ENCODE peak calls at places on chromosome X, in five cellular contexts. One of them, this sample, is unnamed.

GRCh38 chrX:17930850-17931249 is 69.8 kb upstream of the RAI2 start:
- DNase-seq in H9: no peak
- DNase-seq in MM.1S: no peak
- DNase-seq in hepatocyte: no peak
- DNase-seq in HCT116: no peak
- DNase-seq in this sample: no peak

GRCh38 chrX:15404712-15405111 is 20.5 kb upstream of the VEGFD start:
- DNase-seq in HCT116: no peak
- DNase-seq in hepatocyte: peak; percentile 3
- DNase-seq in H9: no peak
- DNase-seq in MM.1S: no peak
- DNase-seq in this sample: no peak

GRCh38 chrX:47216393-47216925 is 2.0 kb upstream of the CDK16 start:
- DNase-seq in H9: no peak
- DNase-seq in HCT116: no peak
- DNase-seq in hepatocyte: no peak
- DNase-seq in MM.1S: no peak
- DNase-seq in this sample: no peak

GRCh38 chrX:47361538-47362511 is 8.6 kb upstream of the ZNF157 start:
- DNase-seq in H9: peak; percentile 96
- DNase-seq in HCT116: peak; percentile 84
- DNase-seq in hepatocyte: peak; percentile 89
- DNase-seq in MM.1S: peak; percentile 89
- DNase-seq in this sample: peak; percentile 86

GRCh38 chrX:13357925-13358324 is 38.1 kb upstream of the ATXN3L start:
- DNase-seq in H9: no peak
- DNase-seq in hepatocyte: peak; percentile 32
- DNase-seq in HCT116: no peak
- DNase-seq in MM.1S: no peak
- DNase-seq in this sample: peak; percentile 93

GRCh38 chrX:102154218-102154860 is 1.4 kb downstream of the BEX5 start:
- DNase-seq in HCT116: no peak
- DNase-seq in hepatocyte: no peak
- DNase-seq in MM.1S: peak; percentile 8
- DNase-seq in H9: peak; percentile 43
- DNase-seq in this sample: no peak

GRCh38 chrX:114582698-114583395 is 1.0 kb upstream of the HTR2C start:
- DNase-seq in MM.1S: no peak
- DNase-seq in H9: peak; percentile 75
- DNase-seq in hepatocyte: no peak
- DNase-seq in HCT116: no peak
- DNase-seq in this sample: no peak

GRCh38 chrX:9163153-9163790 is 129.3 kb upstream of the FAM9B start:
- DNase-seq in HCT116: no peak
- DNase-seq in MM.1S: no peak
- DNase-seq in H9: no peak
- DNase-seq in hepatocyte: no peak
- DNase-seq in this sample: no peak

GRCh38 chrX:141638601-141639000 is 49.1 kb downstream of the SPANXA2 start:
- DNase-seq in MM.1S: no peak
- DNase-seq in hepatocyte: no peak
- DNase-seq in H9: peak; percentile 25
- DNase-seq in HCT116: no peak
- DNase-seq in this sample: no peak

GRCh38 chrX:46860536-46860935 is 23.7 kb downstream of the RP2 start:
- DNase-seq in HCT116: no peak
- DNase-seq in MM.1S: no peak
- DNase-seq in H9: no peak
- DNase-seq in hepatocyte: no peak
- DNase-seq in this sample: no peak

GRCh38 chrX:153875391-153876111 is 10.4 kb downstream of the L1CAM start:
- DNase-seq in hepatocyte: peak; percentile 64
- DNase-seq in HCT116: no peak
- DNase-seq in MM.1S: peak; percentile 46
- DNase-seq in H9: peak; percentile 76
- DNase-seq in this sample: no peak

GRCh38 chrX:96372313-96373046 is 312.2 kb upstream of the DIAPH2 start:
- DNase-seq in H9: peak; percentile 33
- DNase-seq in hepatocyte: peak; percentile 74
- DNase-seq in HCT116: peak; percentile 1
- DNase-seq in MM.1S: peak; percentile 59
- DNase-seq in this sample: peak; percentile 23

GRCh38 chrX:138908577-138908976 is 197.1 kb upstream of the FGF13 start:
- DNase-seq in MM.1S: no peak
- DNase-seq in H9: no peak
- DNase-seq in HCT116: no peak
- DNase-seq in hepatocyte: no peak
- DNase-seq in this sample: peak; percentile 21

GRCh38 chrX:54182194-54182863 is 725 bp downstream of the FAM120C start:
- DNase-seq in H9: peak; percentile 43
- DNase-seq in HCT116: peak; percentile 27
- DNase-seq in hepatocyte: peak; percentile 46
- DNase-seq in MM.1S: peak; percentile 56
- DNase-seq in this sample: no peak

DNA sequence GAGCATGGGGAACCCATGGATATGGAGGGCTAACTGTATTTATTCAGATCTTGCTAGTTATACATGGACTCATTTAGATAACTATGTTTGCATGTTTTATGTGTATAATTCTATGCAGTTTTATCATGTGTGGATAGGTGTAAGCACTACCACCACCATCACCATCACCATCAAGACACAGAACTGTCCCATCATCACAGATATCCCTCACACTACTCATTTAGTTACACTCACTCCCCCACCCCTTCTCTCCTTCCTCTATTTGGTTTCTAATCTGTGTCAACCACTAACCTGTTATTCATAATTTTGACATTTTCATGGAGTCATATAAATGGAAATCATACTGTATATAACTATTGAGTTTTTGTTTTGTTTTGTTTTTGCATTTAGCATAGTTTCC is 43.7 kb downstream of the STAG2 start:
- DNase-seq in MM.1S: no peak
- DNase-seq in hepatocyte: no peak
- DNase-seq in HCT116: no peak
- DNase-seq in H9: no peak
- DNase-seq in this sample: no peak
- H4K20me1 ChIP-seq in MM.1S: peaks cover 7% of the 10 kb centered on the region
- H4K20me1 ChIP-seq in hepatocyte: peaks cover 38% of the 10 kb centered on the region
- H4K20me1 ChIP-seq in HCT116: no peaks in the 10 kb centered on the region
- H4K20me1 ChIP-seq in H9: no peaks in the 10 kb centered on the region
- H4K20me1 ChIP-seq in this sample: no peaks in the 10 kb centered on the region

DNA sequence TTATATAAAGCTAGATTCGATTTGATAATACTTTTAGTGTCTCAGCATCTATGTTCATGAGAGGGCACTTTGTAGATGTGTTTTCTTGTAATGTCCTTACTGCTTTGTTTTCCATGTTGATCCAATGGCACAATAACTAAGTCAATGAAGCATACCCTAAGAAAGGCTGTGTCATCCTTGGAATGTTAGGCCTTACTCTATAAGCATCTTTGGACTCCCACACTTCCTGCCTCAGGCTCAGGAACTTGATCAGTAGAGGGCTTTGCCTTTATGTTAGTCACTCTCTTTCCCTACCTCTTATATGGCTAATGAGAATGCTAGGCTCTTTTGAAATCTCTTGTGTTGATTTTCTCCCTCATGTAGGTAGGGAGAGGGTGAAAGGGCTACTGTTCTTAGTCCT is 33.2 kb upstream of the EDA2R start:
- DNase-seq in H9: no peak
- DNase-seq in hepatocyte: no peak
- DNase-seq in HCT116: no peak
- DNase-seq in MM.1S: no peak
- DNase-seq in this sample: peak; percentile 11
- H3K9me3 ChIP-seq in H9: peaks cover 38% of the 10 kb centered on the region
- H3K9me3 ChIP-seq in hepatocyte: no peaks in the 10 kb centered on the region
- H3K9me3 ChIP-seq in HCT116: no peaks in the 10 kb centered on the region
- H3K9me3 ChIP-seq in MM.1S: no peaks in the 10 kb centered on the region
- H3K9me3 ChIP-seq in this sample: no peaks in the 10 kb centered on the region

DNA sequence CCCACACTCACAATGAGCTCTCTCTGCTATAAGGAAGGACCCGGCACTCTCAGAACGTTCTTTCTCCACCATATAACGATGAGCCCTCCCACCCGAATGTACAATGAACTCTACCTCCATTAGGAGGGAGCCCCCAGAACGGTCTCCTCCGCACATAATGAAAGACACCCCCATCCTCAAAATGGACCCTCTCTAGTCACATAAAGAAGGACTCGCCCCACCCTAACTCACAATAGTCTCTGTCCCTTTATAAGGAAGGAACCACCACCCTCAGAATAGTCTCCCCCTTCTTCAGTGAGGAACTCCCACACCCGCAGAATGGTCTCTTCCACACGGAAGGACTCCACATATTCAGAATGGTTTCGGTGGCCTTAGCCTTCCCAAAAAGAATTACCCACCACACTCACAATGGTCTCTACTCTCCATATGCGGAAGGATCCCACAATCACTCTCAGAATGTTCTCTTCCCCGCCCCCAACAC is 480 bp downstream of the SLC35A2 start:
- DNase-seq in HCT116: no peak
- DNase-seq in hepatocyte: no peak
- DNase-seq in MM.1S: no peak
- DNase-seq in H9: no peak
- DNase-seq in this sample: no peak
- H3K27ac ChIP-seq in HCT116: peak overlapping the region; percentile 78
- H3K27ac ChIP-seq in hepatocyte: peak overlapping the region; percentile 92
- H3K27ac ChIP-seq in MM.1S: peak overlapping the region; percentile 98
- H3K27ac ChIP-seq in H9: no peak overlapping the region
- H3K27ac ChIP-seq in this sample: peak overlapping the region; percentile 72

DNA sequence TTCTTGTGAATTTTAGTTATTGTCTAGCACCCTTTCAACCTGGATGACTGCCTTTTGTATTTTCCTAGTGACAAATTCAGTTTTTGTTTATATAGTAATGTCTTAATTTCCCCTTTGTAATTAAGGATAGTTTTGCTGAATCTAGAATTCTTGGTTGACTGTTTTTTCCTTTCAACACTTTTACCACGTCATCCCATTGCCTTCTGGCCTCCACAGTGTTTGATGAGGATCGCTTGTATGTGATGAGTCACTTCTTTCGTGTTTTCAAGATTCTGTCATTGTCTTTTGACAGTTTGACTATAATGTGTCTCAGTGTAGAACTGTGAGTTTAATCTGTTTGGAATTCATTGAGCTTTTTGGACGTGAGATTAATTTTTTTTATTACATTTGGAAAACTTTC is 30.1 kb downstream of the KDM6A start:
- DNase-seq in hepatocyte: no peak
- DNase-seq in H9: no peak
- DNase-seq in HCT116: peak; percentile 33
- DNase-seq in MM.1S: no peak
- DNase-seq in this sample: peak; percentile 86
- H4K20me1 ChIP-seq in hepatocyte: peaks cover 74% of the 10 kb centered on the region
- H4K20me1 ChIP-seq in H9: no peaks in the 10 kb centered on the region
- H4K20me1 ChIP-seq in HCT116: no peaks in the 10 kb centered on the region
- H4K20me1 ChIP-seq in MM.1S: peaks cover 14% of the 10 kb centered on the region
- H4K20me1 ChIP-seq in this sample: no peaks in the 10 kb centered on the region

GRCh38 chrX:55874807-55875206 is 157.3 kb downstream of the RRAGB start:
- DNase-seq in H9: no peak
- DNase-seq in HCT116: no peak
- DNase-seq in hepatocyte: no peak
- DNase-seq in MM.1S: no peak
- DNase-seq in this sample: no peak
- H3K9me3 ChIP-seq in H9: peaks cover 16% of the 10 kb centered on the region
- H3K9me3 ChIP-seq in HCT116: no peaks in the 10 kb centered on the region
- H3K9me3 ChIP-seq in hepatocyte: peaks cover 6% of the 10 kb centered on the region
- H3K9me3 ChIP-seq in MM.1S: no peaks in the 10 kb centered on the region
- H3K9me3 ChIP-seq in this sample: no peaks in the 10 kb centered on the region

GRCh38 chrX:68695206-68695845 is 47.9 kb downstream of the STARD8 start:
- DNase-seq in H9: no peak
- DNase-seq in MM.1S: no peak
- DNase-seq in hepatocyte: no peak
- DNase-seq in HCT116: no peak
- DNase-seq in this sample: no peak
- H3K27ac ChIP-seq in H9: no peak overlapping the region
- H3K27ac ChIP-seq in MM.1S: peak overlapping the region; percentile 56
- H3K27ac ChIP-seq in hepatocyte: peak overlapping the region; percentile 23
- H3K27ac ChIP-seq in HCT116: no peak overlapping the region
- H3K27ac ChIP-seq in this sample: no peak overlapping the region

GRCh38 chrX:40729923-40730584 is 5.3 kb downstream of the MED14 start:
- DNase-seq in H9: no peak
- DNase-seq in hepatocyte: peak; percentile 41
- DNase-seq in HCT116: no peak
- DNase-seq in MM.1S: no peak
- DNase-seq in this sample: no peak

GRCh38 chrX:40736170-40736505 is 796 bp upstream of the MED14 start:
- DNase-seq in hepatocyte: no peak
- DNase-seq in MM.1S: no peak
- DNase-seq in H9: no peak
- DNase-seq in HCT116: no peak
- DNase-seq in this sample: no peak

GRCh38 chrX:40733691-40734090 is 1.7 kb downstream of the MED14 start:
- DNase-seq in HCT116: no peak
- DNase-seq in MM.1S: no peak
- DNase-seq in hepatocyte: no peak
- DNase-seq in H9: no peak
- DNase-seq in this sample: no peak

GRCh38 chrX:40734956-40735317 is 405 bp downstream of the MED14 start:
- DNase-seq in hepatocyte: peak; percentile 30
- DNase-seq in MM.1S: peak; percentile 18
- DNase-seq in HCT116: no peak
- DNase-seq in H9: no peak
- DNase-seq in this sample: no peak

GRCh38 chrX:40735318-40736169 is at the start of gene MED14:
- DNase-seq in MM.1S: peak; percentile 89
- DNase-seq in HCT116: peak; percentile 72
- DNase-seq in hepatocyte: peak; percentile 93
- DNase-seq in H9: peak; percentile 89
- DNase-seq in this sample: peak; percentile 93
- H4K20me1 ChIP-seq in MM.1S: no peaks in the 10 kb centered on the region
- H4K20me1 ChIP-seq in HCT116: no peaks in the 10 kb centered on the region
- H4K20me1 ChIP-seq in hepatocyte: peaks cover 10% of the 10 kb centered on the region
- H4K20me1 ChIP-seq in H9: no peaks in the 10 kb centered on the region
- H4K20me1 ChIP-seq in this sample: no peaks in the 10 kb centered on the region

DNA sequence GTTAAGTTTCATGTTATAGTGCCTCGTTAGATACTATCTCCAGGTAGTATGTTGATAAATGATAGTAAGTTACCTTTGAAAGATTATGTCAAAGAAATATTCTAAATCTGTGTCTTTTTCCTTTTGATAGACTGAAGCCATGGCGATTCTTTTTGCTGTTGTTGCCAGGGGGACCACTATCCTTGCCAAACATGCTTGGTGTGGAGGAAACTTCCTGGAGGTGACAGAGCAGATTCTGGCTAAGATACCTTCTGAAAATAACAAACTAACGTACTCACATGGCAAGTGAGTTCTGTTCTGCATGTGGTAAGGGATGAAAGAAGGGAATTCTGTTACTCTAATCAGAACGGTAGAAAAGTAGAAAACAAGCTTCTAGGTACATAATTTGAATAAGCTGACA is 8.2 kb downstream of the VAMP7 start:
- DNase-seq in hepatocyte: no peak
- DNase-seq in HCT116: no peak
- DNase-seq in MM.1S: no peak
- DNase-seq in H9: no peak
- DNase-seq in this sample: no peak
- H3K9me3 ChIP-seq in hepatocyte: no peaks in the 10 kb centered on the region
- H3K9me3 ChIP-seq in HCT116: no peaks in the 10 kb centered on the region
- H3K9me3 ChIP-seq in MM.1S: no peaks in the 10 kb centered on the region
- H3K9me3 ChIP-seq in H9: peaks cover 17% of the 10 kb centered on the region
- H3K9me3 ChIP-seq in this sample: no peaks in the 10 kb centered on the region

This sample was measured in mammary epithelial cell.